ENCODE peak calls at places on chromosomes 11 and 22, in six cellular contexts. Z, X, B, J, P and W are unnamed samples.

GRCh38 chr11:7999795-8000194 is 12.7 kb downstream of the EIF3F start:
- DNase-seq in B (no peak), J (no peak), Z (no peak), X (no peak), P (no peak), W (no peak)

GRCh38 chr11:1742371-1742770 is 8.0 kb downstream of the IFITM10 start:
- DNase-seq in X (no peak), Z (no peak), J (no peak), P (no peak), B (no peak), W (no peak)

GRCh38 chr22:48896766-48897637 is 930.7 kb downstream of the BRD1 start:
- DNase-seq in Z (no peak), P (no peak), J (peak; percentile 19), X (no peak), B (no peak), W (no peak)

GRCh38 chr11:80255021-80255420 is 814.2 kb upstream of the TENM4 start:
- DNase-seq in Z (no peak), B (no peak), X (no peak), P (no peak), J (no peak), W (no peak)

GRCh38 chr22:36764641-36765040 is 11.3 kb downstream of the IFT27 start:
- DNase-seq in P (no peak), B (no peak), X (no peak), J (peak; percentile 5), Z (no peak), W (no peak)

GRCh38 chr11:2300290-2300935 is 1.3 kb downstream of the C11orf21 start:
- DNase-seq in P (no peak), Z (no peak), X (no peak), J (no peak), B (no peak), W (no peak)

GRCh38 chr11:72773291-72773690 is 20.6 kb downstream of the STARD10 start:
- DNase-seq in J (no peak), X (peak; percentile 93), P (peak; percentile 56), B (no peak), Z (peak; percentile 92), W (no peak)

GRCh38 chr11:31804439-31805036 is 6.6 kb downstream of the PAX6 start:
- DNase-seq in X (no peak), B (peak; percentile 74), Z (no peak), P (no peak), J (peak; percentile 41), W (no peak)

GRCh38 chr11:65316311-65316978 is 1.8 kb downstream of the CDC42EP2 start:
- DNase-seq in J (no peak), B (no peak), Z (peak; percentile 94), X (peak; percentile 97), P (peak; percentile 27), W (no peak)

GRCh38 chr11:65915821-65916251 is 3.0 kb downstream of the C11orf68 start:
- DNase-seq in Z (peak; percentile 99), P (peak; percentile 92), X (peak; percentile 99), B (no peak), J (peak; percentile 71), W (no peak)

GRCh38 chr11:103947566-103947919 is 88.9 kb upstream of the DDI1 start:
- DNase-seq in J (no peak), P (peak; percentile 18), Z (peak; percentile 47), X (peak; percentile 58), B (no peak), W (no peak)

GRCh38 chr11:46181387-46181786 is 60.1 kb upstream of the PHF21A start:
- DNase-seq in J (no peak), P (no peak), X (no peak), B (no peak), Z (no peak), W (no peak)

GRCh38 chr11:58121101-58121500 is 4.2 kb downstream of the OR9I1 start:
- DNase-seq in P (no peak), X (peak; percentile 5), Z (no peak), J (no peak), B (no peak), W (no peak)

GRCh38 chr22:35505394-35506258 is 35.0 kb upstream of the RASD2 start:
- DNase-seq in J (no peak), P (peak; percentile 12), B (no peak), X (no peak), Z (no peak), W (no peak)

GRCh38 chr22:46092646-46093410 is 57.5 kb upstream of the PPARA start:
- DNase-seq in P (peak; percentile 10), X (no peak), Z (no peak), J (no peak), B (no peak), W (no peak)

GRCh38 chr11:15146271-15147003 is 31.7 kb downstream of the INSC start:
- DNase-seq in J (no peak), X (peak; percentile 59), B (no peak), Z (no peak), P (no peak), W (no peak)

GRCh38 chr22:30861688-30862552 is 106.7 kb downstream of the MORC2 start:
- DNase-seq in Z (no peak), J (peak; percentile 18), P (no peak), X (no peak), B (peak; percentile 35), W (no peak)

GRCh38 chr11:71120346-71120963 is 131.9 kb downstream of the SHANK2 start:
- DNase-seq in X (no peak), J (peak; percentile 87), P (peak; percentile 43), B (peak; percentile 78), Z (peak; percentile 29), W (peak; percentile 41)

GRCh38 chr22:47696776-47697175 is 934.3 kb downstream of the TBC1D22A start:
- DNase-seq in X (no peak), Z (no peak), J (no peak), P (no peak), B (peak; percentile 6), W (no peak)

GRCh38 chr11:67364783-67365525 is 8.4 kb downstream of the CLCF1 start:
- DNase-seq in X (no peak), P (no peak), Z (no peak), B (no peak), J (no peak), W (no peak)

GRCh38 chr22:29245626-29246385 is 22.0 kb downstream of the RHBDD3 start:
- DNase-seq in Z (peak; percentile 62), P (peak; percentile 73), B (peak; percentile 89), J (peak; percentile 75), X (peak; percentile 54), W (peak; percentile 60)
- H3K14ac ChIP-seq in Z (no peak overlapping the region), P (no peak overlapping the region), B (no peak overlapping the region), J (no peak overlapping the region), X (no peak overlapping the region), W (no peak overlapping the region)

GRCh38 chr11:69437001-69437875 is 44.2 kb upstream of the LINC01488 start:
- DNase-seq in P (peak; percentile 92), J (peak; percentile 89), B (no peak), X (no peak), Z (peak; percentile 29), W (no peak)

GRCh38 chr11:69434341-69434960 is 47.0 kb upstream of the LINC01488 start:
- DNase-seq in P (no peak), Z (no peak), B (no peak), X (no peak), J (peak; percentile 88), W (no peak)

GRCh38 chr11:69435161-69435990 is 46.1 kb upstream of the LINC01488 start:
- DNase-seq in X (no peak), J (no peak), B (no peak), Z (no peak), P (peak; percentile 85), W (no peak)

GRCh38 chr11:69437876-69438205 is 43.6 kb upstream of the LINC01488 start:
- DNase-seq in P (no peak), B (no peak), X (no peak), Z (no peak), J (no peak), W (no peak)

DNA sequence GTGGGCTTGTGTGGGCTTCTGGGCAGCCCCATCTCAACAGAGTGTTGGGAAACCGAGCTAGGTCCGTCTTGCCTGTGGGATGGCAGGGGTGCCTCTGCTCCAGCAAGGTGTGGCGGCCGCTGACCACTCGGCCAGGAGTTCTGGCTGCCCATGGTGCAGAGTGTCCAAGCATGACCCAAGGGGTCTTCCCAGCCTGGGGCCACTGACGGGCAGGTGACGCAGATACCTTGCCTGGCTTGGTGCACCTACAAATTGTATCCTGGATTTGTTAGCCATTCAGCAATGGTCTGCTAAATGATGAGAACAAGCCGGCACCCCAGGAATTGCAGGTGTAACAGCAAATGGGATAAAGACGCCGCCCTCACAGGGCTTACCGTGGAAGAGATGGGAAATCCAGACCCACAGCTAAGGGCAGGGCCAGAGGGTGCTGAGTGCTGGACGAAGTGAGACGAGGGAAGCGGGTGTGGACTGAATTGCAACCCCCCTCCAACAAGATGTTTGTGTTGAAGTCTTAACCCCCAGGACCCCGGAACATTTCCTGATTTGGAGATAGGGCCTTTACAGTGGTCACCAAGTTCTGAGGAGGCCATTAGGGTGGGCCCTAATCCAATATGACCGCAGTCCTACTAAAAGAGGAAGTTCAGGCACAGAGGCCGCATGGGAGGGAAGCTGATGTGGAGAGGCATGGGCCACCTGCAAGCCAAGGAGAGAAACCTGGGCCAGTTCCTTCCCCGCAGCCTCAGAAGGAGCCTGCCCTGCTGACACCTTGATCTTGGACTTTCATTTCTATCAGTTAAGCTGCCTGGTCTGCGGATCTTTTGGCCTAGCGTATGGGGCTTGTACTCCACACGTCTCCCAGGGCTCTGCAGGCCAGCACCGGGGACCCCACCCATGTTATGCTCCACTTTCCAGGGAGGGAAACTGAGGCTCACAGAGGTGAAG is 45.2 kb upstream of the LINC01488 start:
- DNase-seq in J (no peak), P (no peak), X (no peak), B (no peak), Z (no peak), W (no peak)
- H3K9ac ChIP-seq in J (no peak overlapping the region), P (no peak overlapping the region), X (no peak overlapping the region), B (no peak overlapping the region), Z (no peak overlapping the region), W (no peak overlapping the region)

GRCh38 chr11:61411589-61411988 is 18.2 kb downstream of the CPSF7 start:
- DNase-seq in B (no peak), P (no peak), X (no peak), Z (no peak), J (no peak), W (no peak)

GRCh38 chr11:61406991-61407728 is 14.8 kb downstream of the TMEM216 start:
- DNase-seq in X (no peak), B (no peak), J (no peak), Z (no peak), P (no peak), W (no peak)

GRCh38 chr11:61404641-61405040 is 12.3 kb downstream of the TMEM216 start:
- DNase-seq in B (no peak), X (no peak), P (no peak), Z (no peak), J (no peak), W (no peak)

GRCh38 chr11:61401558-61401957 is 9.2 kb downstream of the TMEM216 start:
- DNase-seq in P (peak; percentile 13), Z (no peak), X (no peak), B (no peak), J (no peak), W (no peak)

DNA sequence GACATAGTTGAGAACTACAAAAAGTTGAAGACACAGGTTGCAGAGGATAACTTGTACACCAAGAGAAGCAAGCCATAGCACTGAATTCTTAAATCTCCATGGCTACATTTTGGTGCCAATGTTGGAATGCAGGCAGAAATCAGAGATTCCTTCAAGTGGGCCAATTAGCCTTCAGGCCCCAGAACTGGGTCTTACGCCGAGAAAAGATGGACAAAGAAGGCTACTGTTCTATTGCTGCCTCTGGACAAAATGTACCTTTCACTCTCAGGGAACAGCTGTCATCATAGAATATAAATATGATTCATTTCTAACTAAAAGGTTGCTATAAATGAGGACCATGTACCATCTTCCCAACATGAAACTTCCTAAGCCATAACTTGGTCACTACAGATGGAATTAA is 13.7 kb downstream of the TMEM216 start:
- DNase-seq in X (no peak), Z (no peak), P (no peak), B (no peak), J (no peak), W (no peak)
- H3K14ac ChIP-seq in X (no peak overlapping the region), Z (no peak overlapping the region), P (no peak overlapping the region), B (no peak overlapping the region), J (no peak overlapping the region), W (no peak overlapping the region)

GRCh38 chr11:96187779-96188624 is 155.0 kb downstream of the MAML2 start:
- DNase-seq in Z (peak; percentile 79), J (no peak), X (peak; percentile 85), B (no peak), P (peak; percentile 92), W (no peak)
- H3K9ac ChIP-seq in Z (peak overlapping the region; percentile 86), J (no peak overlapping the region), X (peak overlapping the region; percentile 55), B (no peak overlapping the region), P (no peak overlapping the region), W (no peak overlapping the region)